ENCODE peak calls at places on chromosomes 3 and 15, in five cellular contexts. D is GM03348, Q is pons, I is HepG2, A is upper lobe of left lung. R is an unnamed sample.

GRCh38 chr3:113557374-113557773 is 25.0 kb downstream of the SIDT1 start:
- DNase-seq in D (peak; percentile 15), Q (no peak), I (peak; percentile 67), A (no peak), R (peak; percentile 83)

GRCh38 chr15:63605036-63605435 is 7.8 kb downstream of the FBXL22 start:
- DNase-seq in D (no peak), Q (no peak), I (no peak), A (no peak), R (no peak)

GRCh38 chr3:135565481-135565880 is 400.0 kb upstream of the PPP2R3A start:
- DNase-seq in D (no peak), Q (no peak), I (no peak), A (no peak), R (no peak)

GRCh38 chr3:122469659-122470058 is 45.1 kb downstream of the KPNA1 start:
- DNase-seq in D (no peak), Q (no peak), I (no peak), A (no peak), R (no peak)

GRCh38 chr3:30354972-30355371 is 251.4 kb upstream of the TGFBR2 start:
- DNase-seq in D (no peak), Q (no peak), I (peak; percentile 56), A (no peak), R (peak; percentile 82)

GRCh38 chr3:101484805-101485620 is 28.0 kb downstream of the SENP7 start:
- DNase-seq in D (no peak), Q (no peak), I (no peak), A (no peak), R (no peak)

GRCh38 chr3:8576841-8577553 is 67.6 kb downstream of the SSUH2 start:
- DNase-seq in D (no peak), Q (no peak), I (no peak), A (no peak), R (no peak)

GRCh38 chr3:187765342-187765741 is 20.1 kb upstream of the BCL6 start:
- DNase-seq in D (peak; percentile 42), Q (no peak), I (no peak), A (no peak), R (no peak)

GRCh38 chr15:78907577-78907976 is 34.9 kb downstream of the MORF4L1 start:
- DNase-seq in D (no peak), Q (no peak), I (peak; percentile 31), A (no peak), R (no peak)

GRCh38 chr15:31397851-31398661 is 71.4 kb downstream of the KLF13 start:
- DNase-seq in D (no peak), Q (no peak), I (no peak), A (no peak), R (no peak)

GRCh38 chr3:42033741-42034140 is 57.4 kb upstream of the TRAK1 start:
- DNase-seq in D (peak; percentile 54), Q (no peak), I (no peak), A (no peak), R (no peak)

GRCh38 chr3:153160451-153161137 is 1.4 kb upstream of the RAP2B start:
- DNase-seq in D (peak; percentile 82), Q (peak; percentile 63), I (peak; percentile 62), A (peak; percentile 87), R (peak; percentile 82)

GRCh38 chr3:58536501-58537411 is at the start of gene ACOX2:
- DNase-seq in D (peak; percentile 84), Q (no peak), I (no peak), A (peak; percentile 90), R (no peak)

GRCh38 chr3:167750273-167750971 is 14.9 kb downstream of the SERPINI1 start:
- DNase-seq in D (no peak), Q (no peak), I (no peak), A (no peak), R (no peak)

GRCh38 chr3:7469866-7470265 is 609.0 kb downstream of the GRM7 start:
- DNase-seq in D (no peak), Q (no peak), I (no peak), A (no peak), R (no peak)